ENCODE peak calls at places on chromosomes 6 and 20, in six cellular contexts. U is IMR-90, O is lower lobe of right lung, D is body of pancreas, T is hepatocyte, B is HCT116. Q is an unnamed sample.

GRCh38 chr20:14919473-14920157 is 582.2 kb upstream of the FLRT3 start:
- DNase-seq in U (no peak), O (peak), D (peak), T (peak), B (peak), Q (peak)

GRCh38 chr6:119917186-119917585 is 567.6 kb upstream of the MAN1A1 start:
- DNase-seq in U (no peak), O (no peak), D (no peak), T (no peak), B (no peak), Q (no peak)

GRCh38 chr6:33723576-33724085 is 12.1 kb upstream of the UQCC2 start:
- DNase-seq in U (no peak), O (peak), D (no peak), T (no peak), B (no peak), Q (no peak)

GRCh38 chr6:57262901-57263694 is 41.0 kb upstream of the RAB23 start:
- DNase-seq in U (peak), O (no peak), D (no peak), T (no peak), B (no peak), Q (peak)

GRCh38 chr20:43564993-43565757 is 6.3 kb downstream of the SGK2 start:
- DNase-seq in U (no peak), O (no peak), D (no peak), T (no peak), B (no peak), Q (no peak)

GRCh38 chr6:40799296-40800020 is 212.3 kb upstream of the LRFN2 start:
- DNase-seq in U (no peak), O (no peak), D (no peak), T (no peak), B (no peak), Q (no peak)

GRCh38 chr20:1800180-1800579 is 95.0 kb upstream of the SIRPA start:
- DNase-seq in U (no peak), O (no peak), D (no peak), T (no peak), B (no peak), Q (no peak)

GRCh38 chr20:61483336-61484067 is 231.4 kb downstream of the CDH4 start:
- DNase-seq in U (no peak), O (no peak), D (no peak), T (no peak), B (no peak), Q (no peak)

GRCh38 chr20:20837574-20838021 is 125.2 kb upstream of the RALGAPA2 start:
- DNase-seq in U (peak), O (no peak), D (peak), T (peak), B (peak), Q (peak)

GRCh38 chr6:138493413-138493812 is 5.9 kb downstream of the NHSL1 start:
- DNase-seq in U (peak), O (no peak), D (peak), T (peak), B (no peak), Q (no peak)

GRCh38 chr20:5077761-5078387 is 41.9 kb downstream of the PCNA start:
- DNase-seq in U (no peak), O (no peak), D (no peak), T (no peak), B (no peak), Q (no peak)

GRCh38 chr6:105458061-105458460 is 55.2 kb upstream of the PREP start:
- DNase-seq in U (no peak), O (no peak), D (no peak), T (no peak), B (no peak), Q (no peak)

GRCh38 chr6:94953867-94954631 is 623.3 kb upstream of the MANEA start:
- DNase-seq in U (no peak), O (no peak), D (no peak), T (no peak), B (no peak), Q (no peak)

GRCh38 chr6:133705071-133705470 is 183.8 kb upstream of the TCF21 start:
- DNase-seq in U (peak), O (no peak), D (no peak), T (no peak), B (no peak), Q (peak)

GRCh38 chr6:54579011-54579410 is 267.6 kb upstream of the FAM83B start:
- DNase-seq in U (no peak), O (no peak), D (no peak), T (no peak), B (no peak), Q (no peak)

GRCh38 chr6:43172127-43173007 is 1.3 kb downstream of the SRF start:
- DNase-seq in U (peak), O (peak), D (peak), T (peak), B (no peak), Q (peak)

GRCh38 chr6:166112580-166112979 is 55.1 kb downstream of the TBXT start:
- DNase-seq in U (peak), O (no peak), D (no peak), T (peak), B (no peak), Q (peak)

GRCh38 chr6:11992086-11992485 is 20.0 kb upstream of the HIVEP1 start:
- DNase-seq in U (no peak), O (no peak), D (no peak), T (no peak), B (no peak), Q (no peak)

GRCh38 chr6:107866606-107867301 is 42.6 kb upstream of the SCML4 start:
- DNase-seq in U (peak), O (no peak), D (peak), T (peak), B (peak), Q (peak)

GRCh38 chr20:33859751-33860150 is 48.6 kb downstream of the CHMP4B start:
- DNase-seq in U (no peak), O (no peak), D (no peak), T (no peak), B (no peak), Q (no peak)
- TF ChIP-seq CTCF in U (no peak), O (no peak), D (no peak), T (no peak), B (no peak), Q (no peak)

GRCh38 chr6:142846883-142847287 is 98.1 kb downstream of the HIVEP2 start:
- DNase-seq in U (peak), O (no peak), D (peak), T (peak), B (no peak), Q (peak)
- H3K27ac ChIP-seq in U (peak), O (peak), D (peak), T (peak), B (no peak), Q (peak)

DNA sequence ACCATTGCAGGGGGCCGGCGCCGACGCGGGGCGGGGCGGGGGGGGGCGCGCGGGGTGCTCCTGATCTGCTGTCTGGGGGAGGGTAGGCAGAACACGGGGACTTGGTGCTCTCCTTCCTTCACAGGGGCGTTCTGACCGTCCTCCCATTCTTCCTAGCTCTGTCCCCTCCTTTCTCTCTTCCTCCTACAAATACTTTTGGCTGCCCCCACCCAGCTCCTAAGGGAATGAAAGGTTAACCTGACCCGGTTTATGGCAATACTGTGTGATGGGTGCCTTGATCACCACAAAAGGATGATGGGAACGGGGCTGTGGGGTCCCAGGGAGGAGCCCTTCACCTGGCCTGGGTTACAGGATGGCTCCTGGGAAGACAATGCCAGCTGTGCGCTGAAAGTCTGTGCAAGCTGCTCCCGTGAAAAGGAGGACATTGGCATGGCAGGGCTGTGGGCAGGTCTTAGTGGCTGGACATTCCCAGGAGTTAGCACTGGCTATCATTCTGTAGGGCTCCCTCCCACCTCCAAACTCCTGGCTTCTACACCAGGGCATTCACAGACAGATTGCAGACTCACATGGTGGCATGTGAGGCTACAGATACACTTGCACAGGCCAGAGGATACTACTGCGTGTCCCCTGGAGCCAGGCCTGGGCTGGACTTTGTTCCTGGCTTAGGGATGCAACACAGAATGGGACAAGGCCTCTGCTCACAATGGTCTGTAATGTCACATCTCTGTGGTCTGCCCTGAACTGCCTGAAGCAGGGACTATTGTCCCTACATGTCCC is 1.9 kb upstream of the TPD52L2 start:
- DNase-seq in U (no peak), O (no peak), D (no peak), T (no peak), B (no peak), Q (no peak)
- H3K4me3 ChIP-seq in U (no peak), O (peak), D (peak), T (no peak), B (peak), Q (peak)

GRCh38 chr20:16352751-16353150 is 220.5 kb downstream of the KIF16B start:
- DNase-seq in U (no peak), O (no peak), D (no peak), T (no peak), B (no peak), Q (no peak)

GRCh38 chr20:16350465-16350864 is 222.8 kb downstream of the KIF16B start:
- DNase-seq in U (peak), O (no peak), D (no peak), T (no peak), B (no peak), Q (peak)

GRCh38 chr20:16351415-16351814 is 221.8 kb downstream of the KIF16B start:
- DNase-seq in U (no peak), O (no peak), D (peak), T (no peak), B (no peak), Q (no peak)

GRCh38 chr20:16349518-16350295 is 223.5 kb downstream of the KIF16B start:
- DNase-seq in U (peak), O (no peak), D (no peak), T (no peak), B (no peak), Q (no peak)

GRCh38 chr20:16352321-16352720 is 220.9 kb downstream of the KIF16B start:
- DNase-seq in U (no peak), O (no peak), D (no peak), T (no peak), B (no peak), Q (no peak)
- TF ChIP-seq CTCF in U (no peak), O (no peak), D (peak), T (no peak), B (no peak), Q (peak)